ENCODE peak calls at places on chromosomes 3 and 15, in four cellular contexts. A, O, F and D are unnamed samples.

GRCh38 chr3:102090646-102091045 is 241.3 kb downstream of the NFKBIZ start:
- DNase-seq in A (no peak), O (no peak), F (no peak), D (no peak)

GRCh38 chr15:31853370-31853769 is 176.9 kb upstream of the CHRNA7 start:
- DNase-seq in A (no peak), O (no peak), F (no peak), D (no peak)

GRCh38 chr3:69542265-69543079 is 156.6 kb upstream of the FRMD4B start:
- DNase-seq in A (no peak), O (peak; percentile 63), F (peak; percentile 88), D (peak; percentile 81)

GRCh38 chr3:197026481-197026866 is 3.1 kb downstream of the MELTF start:
- DNase-seq in A (no peak), O (peak; percentile 54), F (no peak), D (peak; percentile 65)

GRCh38 chr15:67132276-67132675 is 66.9 kb downstream of the SMAD3 start:
- DNase-seq in A (no peak), O (peak; percentile 20), F (no peak), D (no peak)

GRCh38 chr15:31153531-31153930 is 52.0 kb upstream of the TRPM1 start:
- DNase-seq in A (no peak), O (no peak), F (no peak), D (no peak)

GRCh38 chr3:197936819-197937384 is 13.1 kb upstream of the RPL35A start:
- DNase-seq in A (no peak), O (no peak), F (peak; percentile 19), D (no peak)

GRCh38 chr3:43620953-43621405 is 832 bp downstream of the ANO10 start:
- DNase-seq in A (no peak), O (no peak), F (peak; percentile 6), D (no peak)

GRCh38 chr3:149377408-149378111 is at the start of gene TM4SF1:
- DNase-seq in A (no peak), O (peak; percentile 81), F (no peak), D (no peak)

GRCh38 chr3:108103971-108104797 is 13.4 kb upstream of the CD47 start:
- DNase-seq in A (peak; percentile 72), O (no peak), F (no peak), D (peak; percentile 18)

GRCh38 chr15:25176616-25176923 is 221.8 kb downstream of the SNRPN start:
- DNase-seq in A (no peak), O (no peak), F (no peak), D (no peak)
- H3K9me3 ChIP-seq in A (no peaks in the 10 kb centered on the region), O (peaks cover 74% of the 10 kb centered on the region), F (no peaks in the 10 kb centered on the region), D (peaks cover 3% of the 10 kb centered on the region)

GRCh38 chr3:38109580-38110313 is 27.2 kb downstream of the ACAA1 start:
- DNase-seq in A (peak; percentile 37), O (peak; percentile 62), F (no peak), D (no peak)
- H3K4me1 ChIP-seq in A (no peaks in the 10 kb centered on the region), O (no peaks in the 10 kb centered on the region), F (no peaks in the 10 kb centered on the region), D (no peaks in the 10 kb centered on the region)

GRCh38 chr3:129428382-129429079 is at the start of gene EFCAB12:
- DNase-seq in A (peak; percentile 98), O (peak; percentile 97), F (peak; percentile 97), D (peak; percentile 95)
- H3K36me3 ChIP-seq in A (peaks cover 17% of the 10 kb centered on the region), O (peaks cover 18% of the 10 kb centered on the region), F (peaks cover 7% of the 10 kb centered on the region), D (peaks cover 22% of the 10 kb centered on the region)

DNA sequence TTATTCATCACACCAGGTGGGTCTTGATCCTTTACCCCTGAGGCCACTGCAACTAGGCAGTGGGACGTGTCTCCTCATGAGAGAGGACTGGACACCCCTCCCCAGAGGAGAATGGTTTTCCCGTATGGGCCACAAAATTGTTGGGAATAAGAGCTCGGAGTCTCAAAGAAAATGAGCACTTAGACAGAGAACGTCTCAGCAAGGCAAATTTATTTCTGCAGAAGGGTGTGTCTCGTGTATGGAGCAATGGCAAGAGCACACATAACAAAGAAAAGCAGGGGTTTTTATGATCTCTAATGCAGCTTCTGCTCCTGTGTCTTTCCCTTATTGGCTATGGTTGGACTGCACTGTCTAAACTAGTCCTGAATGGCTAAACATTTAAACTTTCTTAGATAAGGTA is 803.5 kb downstream of the PLOD2 start:
- DNase-seq in A (no peak), O (no peak), F (no peak), D (no peak)
- H3K9me3 ChIP-seq in A (no peaks in the 10 kb centered on the region), O (peaks cover 15% of the 10 kb centered on the region), F (no peaks in the 10 kb centered on the region), D (no peaks in the 10 kb centered on the region)

DNA sequence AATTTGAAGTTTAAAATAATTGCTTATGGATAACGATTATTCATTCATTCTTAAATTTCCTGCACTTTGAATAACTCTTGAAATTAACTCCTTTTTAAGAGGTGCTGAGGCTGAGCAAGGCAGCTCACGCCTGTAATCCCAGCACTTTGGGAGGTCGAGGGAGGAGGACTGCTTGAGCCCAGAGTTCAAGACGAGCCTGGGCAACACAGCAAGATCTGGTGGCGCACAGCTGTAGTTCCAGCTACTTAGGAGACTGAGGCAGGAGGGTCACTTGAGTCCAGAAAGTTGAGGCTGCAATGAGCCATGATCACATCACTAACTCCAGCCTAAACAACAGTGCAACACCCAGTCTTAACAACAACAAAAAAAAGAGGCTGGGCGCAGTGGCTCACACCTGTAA is 8.0 kb downstream of the DCUN1D1 start:
- DNase-seq in A (no peak), O (no peak), F (no peak), D (no peak)
- H3K4me1 ChIP-seq in A (peaks cover 54% of the 10 kb centered on the region), O (no peaks in the 10 kb centered on the region), F (peaks cover 11% of the 10 kb centered on the region), D (no peaks in the 10 kb centered on the region)

GRCh38 chr3:123511084-123511483 is 62.2 kb upstream of the ADCY5 start:
- DNase-seq in A (no peak), O (no peak), F (no peak), D (no peak)

GRCh38 chr3:123505820-123506219 is 56.9 kb upstream of the ADCY5 start:
- DNase-seq in A (no peak), O (no peak), F (no peak), D (no peak)

GRCh38 chr3:123503200-123503599 is 54.3 kb upstream of the ADCY5 start:
- DNase-seq in A (no peak), O (no peak), F (no peak), D (no peak)

GRCh38 chr3:123511726-123512125 is 62.8 kb upstream of the ADCY5 start:
- DNase-seq in A (no peak), O (no peak), F (no peak), D (no peak)

GRCh38 chr3:123508176-123508575 is 59.3 kb upstream of the ADCY5 start:
- DNase-seq in A (no peak), O (no peak), F (no peak), D (no peak)
- H3K36me3 ChIP-seq in A (no peaks in the 10 kb centered on the region), O (no peaks in the 10 kb centered on the region), F (no peaks in the 10 kb centered on the region), D (peaks cover 4% of the 10 kb centered on the region)